ENCODE peak calls at places on chromosomes 3 and 15, in nine cellular contexts. N, J, C, E, U, X, M, S and Y are unnamed samples.

GRCh38 chr3:188153949-188154757 is at the start of gene LPP:
- DNase-seq in E (peak; percentile 29), S (peak; percentile 46), J (peak; percentile 91), C (peak; percentile 68), N (peak; percentile 97), X (peak; percentile 67), M (peak; percentile 76), U (peak; percentile 80), Y (peak; percentile 90)

GRCh38 chr3:187072582-187072981 is 66.7 kb downstream of the RPL39L start:
- DNase-seq in M (no peak), C (no peak), U (no peak), S (no peak), X (no peak), N (no peak), J (no peak), E (no peak), Y (no peak)

GRCh38 chr3:189685854-189686253 is 54.7 kb downstream of the TP63 start:
- DNase-seq in S (no peak), U (no peak), J (peak; percentile 90), M (no peak), C (no peak), X (no peak), E (no peak), N (no peak), Y (no peak)

GRCh38 chr15:72116680-72117447 is 1.1 kb downstream of the MYO9A start:
- DNase-seq in C (no peak), X (peak; percentile 49), N (peak; percentile 23), E (no peak), M (peak; percentile 45), J (peak; percentile 53), U (peak; percentile 34), S (no peak), Y (peak; percentile 45)

GRCh38 chr3:38004415-38005075 is 14.0 kb downstream of the VILL start:
- DNase-seq in N (peak; percentile 84), J (peak; percentile 67), U (peak; percentile 51), E (no peak), X (peak; percentile 85), C (peak; percentile 30), S (no peak), M (peak; percentile 75), Y (peak; percentile 78)

GRCh38 chr3:100893108-100893507 is 100.1 kb downstream of the ABI3BP start:
- DNase-seq in N (no peak), X (no peak), M (no peak), E (no peak), S (no peak), U (no peak), J (no peak), C (no peak), Y (no peak)

GRCh38 chr3:37943631-37944242 is 46.8 kb upstream of the VILL start:
- DNase-seq in C (no peak), U (no peak), M (no peak), J (no peak), X (no peak), N (no peak), E (no peak), S (no peak), Y (no peak)

GRCh38 chr15:74172751-74173544 is 562 bp upstream of the ISLR start:
- DNase-seq in M (peak; percentile 83), N (no peak), S (no peak), J (no peak), C (no peak), U (no peak), X (no peak), E (no peak), Y (peak; percentile 93)

GRCh38 chr3:10137178-10137577 is 4.4 kb upstream of the VHL start:
- DNase-seq in E (no peak), N (no peak), J (no peak), X (no peak), M (no peak), C (no peak), S (no peak), U (no peak), Y (no peak)

GRCh38 chr3:48436855-48437254 is 3.1 kb downstream of the CCDC51 start:
- DNase-seq in J (no peak), C (no peak), U (no peak), N (no peak), S (no peak), M (no peak), E (no peak), X (no peak), Y (no peak)

GRCh38 chr15:42419369-42419768 is 60.1 kb downstream of the CAPN3 start:
- DNase-seq in X (no peak), S (no peak), C (no peak), M (no peak), U (no peak), E (no peak), N (no peak), J (no peak), Y (no peak)

GRCh38 chr15:68791431-68792283 is 29.0 kb downstream of the ANP32A start:
- DNase-seq in X (no peak), J (no peak), C (peak; percentile 11), N (no peak), M (no peak), U (no peak), S (peak; percentile 35), E (no peak), Y (no peak)

GRCh38 chr15:82944038-82944437 is 8.5 kb downstream of the HOMER2 start:
- DNase-seq in M (no peak), X (no peak), S (no peak), N (no peak), U (no peak), E (no peak), J (no peak), C (no peak), Y (no peak)

GRCh38 chr3:30554317-30554690 is 52.1 kb upstream of the TGFBR2 start:
- DNase-seq in N (no peak), E (no peak), M (no peak), U (no peak), J (peak; percentile 41), S (no peak), C (no peak), X (no peak), Y (no peak)

GRCh38 chr15:92653836-92654524 is 1.6 kb downstream of the FAM174B start:
- DNase-seq in J (peak; percentile 60), X (peak; percentile 28), N (no peak), C (no peak), E (no peak), M (no peak), S (no peak), U (peak; percentile 72), Y (no peak)

GRCh38 chr3:159830523-159831151 is 158.0 kb upstream of the IL12A start:
- DNase-seq in J (peak; percentile 72), X (no peak), U (no peak), N (no peak), M (no peak), S (no peak), E (no peak), C (no peak), Y (no peak)

GRCh38 chr15:29852201-29852600 is 29.9 kb upstream of the TJP1 start:
- DNase-seq in N (no peak), C (no peak), M (no peak), U (no peak), X (peak; percentile 40), E (no peak), S (no peak), J (peak; percentile 50), Y (no peak)

GRCh38 chr3:114274929-114275328 is 18.9 kb upstream of the TIGIT start:
- DNase-seq in J (peak; percentile 38), U (no peak), X (no peak), S (no peak), N (no peak), M (no peak), C (no peak), E (no peak), Y (no peak)

GRCh38 chr3:129756871-129757270 is 136.6 kb downstream of the TMCC1 start:
- DNase-seq in J (peak; percentile 62), U (no peak), X (no peak), N (no peak), M (no peak), C (no peak), S (no peak), E (no peak), Y (no peak)

GRCh38 chr3:153026026-153026425 is 136.0 kb upstream of the RAP2B start:
- DNase-seq in U (no peak), M (no peak), S (no peak), J (peak; percentile 56), X (peak; percentile 54), C (no peak), N (no peak), E (no peak), Y (no peak)

GRCh38 chr3:73563896-73564582 is 60.7 kb downstream of the PDZRN3 start:
- DNase-seq in N (no peak), J (peak; percentile 28), U (no peak), S (no peak), E (no peak), M (no peak), C (no peak), X (peak; percentile 29), Y (no peak)

GRCh38 chr3:172177803-172178316 is 138.5 kb downstream of the FNDC3B start:
- DNase-seq in M (no peak), U (no peak), C (no peak), E (no peak), J (no peak), X (no peak), S (no peak), N (no peak), Y (no peak)

GRCh38 chr3:13077431-13078157 is 4.4 kb upstream of the IQSEC1 start:
- DNase-seq in S (no peak), J (no peak), M (peak; percentile 66), C (no peak), X (peak; percentile 50), U (no peak), E (no peak), N (no peak), Y (peak; percentile 94)

GRCh38 chr15:79724312-79724711 is 172.5 kb downstream of the MTHFS start:
- DNase-seq in J (peak; percentile 59), N (no peak), U (no peak), E (no peak), S (no peak), M (no peak), X (peak; percentile 6), C (no peak), Y (no peak)

GRCh38 chr3:55690746-55691540 is 203.8 kb upstream of the WNT5A start:
- DNase-seq in X (no peak), S (no peak), U (peak; percentile 31), N (no peak), J (no peak), E (no peak), C (no peak), M (no peak), Y (no peak)

GRCh38 chr15:74892313-74892712 is 2.5 kb downstream of the MPI start:
- DNase-seq in S (no peak), M (no peak), E (no peak), U (no peak), X (no peak), J (no peak), C (no peak), N (peak; percentile 89), Y (no peak)

GRCh38 chr15:70196314-70197291 is 98.9 kb upstream of the TLE3 start:
- DNase-seq in M (no peak), J (peak; percentile 98), U (peak; percentile 50), C (peak; percentile 4), X (peak; percentile 94), N (peak; percentile 73), S (no peak), E (no peak), Y (peak; percentile 63)

GRCh38 chr3:162391301-162391700 is 894.7 kb downstream of the OTOL1 start:
- DNase-seq in M (no peak), J (peak; percentile 61), E (no peak), N (no peak), U (no peak), X (no peak), C (no peak), S (no peak), Y (no peak)

GRCh38 chr3:78143000-78143399 is 1103.1 kb downstream of the ROBO2 start:
- DNase-seq in E (no peak), M (no peak), S (no peak), X (no peak), U (no peak), J (peak; percentile 8), C (no peak), N (no peak), Y (no peak)

GRCh38 chr3:101484805-101485620 is 28.0 kb downstream of the SENP7 start:
- DNase-seq in J (peak; percentile 87), X (no peak), N (peak; percentile 10), E (no peak), U (peak; percentile 11), M (no peak), S (no peak), C (no peak), Y (no peak)

GRCh38 chr3:96865605-96866004 is 51.2 kb downstream of the EPHA6 start:
- DNase-seq in U (peak; percentile 2), X (no peak), M (no peak), E (no peak), S (no peak), N (no peak), J (no peak), C (no peak), Y (no peak)